ENCODE peak calls at places on chromosomes 16 and 17, in five cellular contexts. One of them, this sample, is unnamed.

GRCh38 chr16:68893710-68894705 is 50.7 kb downstream of the TANGO6 start:
- DNase-seq in A549: peak; percentile 14
- DNase-seq in GM23338: peak; percentile 56
- DNase-seq in GM12878: no peak
- DNase-seq in K562: peak; percentile 23
- DNase-seq in this sample: peak; percentile 35

GRCh38 chr17:19268611-19269010 is 31.4 kb downstream of the EPN2 start:
- DNase-seq in A549: no peak
- DNase-seq in GM23338: no peak
- DNase-seq in GM12878: no peak
- DNase-seq in K562: no peak
- DNase-seq in this sample: no peak

GRCh38 chr17:28141783-28142182 is 99.3 kb downstream of the NLK start:
- DNase-seq in A549: no peak
- DNase-seq in GM23338: no peak
- DNase-seq in GM12878: no peak
- DNase-seq in K562: no peak
- DNase-seq in this sample: no peak

GRCh38 chr16:66988197-66988788 is at the start of gene CES4A:
- DNase-seq in A549: no peak
- DNase-seq in GM23338: no peak
- DNase-seq in GM12878: no peak
- DNase-seq in K562: no peak
- DNase-seq in this sample: peak; percentile 49

GRCh38 chr17:73050797-73051196 is 41.7 kb downstream of the SLC39A11 start:
- DNase-seq in A549: no peak
- DNase-seq in GM23338: no peak
- DNase-seq in GM12878: no peak
- DNase-seq in K562: no peak
- DNase-seq in this sample: no peak

GRCh38 chr17:28982191-28982793 is 23.5 kb downstream of the SEZ6 start:
- DNase-seq in A549: no peak
- DNase-seq in GM23338: no peak
- DNase-seq in GM12878: peak; percentile 64
- DNase-seq in K562: no peak
- DNase-seq in this sample: peak; percentile 18

GRCh38 chr17:4365103-4365627 is 1.3 kb downstream of the UBE2G1 start:
- DNase-seq in A549: peak; percentile 97
- DNase-seq in GM23338: peak; percentile 94
- DNase-seq in GM12878: peak; percentile 88
- DNase-seq in K562: peak; percentile 93
- DNase-seq in this sample: peak; percentile 89

GRCh38 chr17:18143044-18143936 is 34.7 kb downstream of the MYO15A start:
- DNase-seq in A549: peak; percentile 56
- DNase-seq in GM23338: peak; percentile 90
- DNase-seq in GM12878: no peak
- DNase-seq in K562: peak; percentile 66
- DNase-seq in this sample: peak; percentile 38

GRCh38 chr16:27462846-27463682 is 61.1 kb downstream of the IL21R start:
- DNase-seq in A549: no peak
- DNase-seq in GM23338: no peak
- DNase-seq in GM12878: no peak
- DNase-seq in K562: no peak
- DNase-seq in this sample: no peak

GRCh38 chr17:5031365-5032082 is 3.7 kb downstream of the SLC52A1 start:
- DNase-seq in A549: peak; percentile 86
- DNase-seq in GM23338: peak; percentile 93
- DNase-seq in GM12878: peak; percentile 55
- DNase-seq in K562: peak; percentile 85
- DNase-seq in this sample: peak; percentile 50

GRCh38 chr16:80932725-80933124 is 74.0 kb downstream of the CMC2 start:
- DNase-seq in A549: peak; percentile 37
- DNase-seq in GM23338: peak; percentile 40
- DNase-seq in GM12878: no peak
- DNase-seq in K562: no peak
- DNase-seq in this sample: no peak

GRCh38 chr17:42312285-42313130 is 24.2 kb downstream of the STAT5A start:
- DNase-seq in A549: peak; percentile 77
- DNase-seq in GM23338: peak; percentile 95
- DNase-seq in GM12878: no peak
- DNase-seq in K562: peak; percentile 97
- DNase-seq in this sample: peak; percentile 80

GRCh38 chr16:27690604-27691003 is 140.7 kb downstream of the KATNIP start:
- DNase-seq in A549: peak; percentile 31
- DNase-seq in GM23338: peak; percentile 60
- DNase-seq in GM12878: no peak
- DNase-seq in K562: peak; percentile 65
- DNase-seq in this sample: peak; percentile 26

GRCh38 chr17:68460096-68460495 is 2.8 kb upstream of the WIPI1 start:
- DNase-seq in A549: no peak
- DNase-seq in GM23338: no peak
- DNase-seq in GM12878: no peak
- DNase-seq in K562: no peak
- DNase-seq in this sample: no peak

GRCh38 chr17:1648582-1649115 is 1.0 kb downstream of the RILP start:
- DNase-seq in A549: peak; percentile 97
- DNase-seq in GM23338: peak; percentile 92
- DNase-seq in GM12878: peak; percentile 58
- DNase-seq in K562: peak; percentile 94
- DNase-seq in this sample: peak; percentile 83

GRCh38 chr17:64648234-64648633 is 13.9 kb downstream of the SMURF2 start:
- DNase-seq in A549: no peak
- DNase-seq in GM23338: no peak
- DNase-seq in GM12878: no peak
- DNase-seq in K562: no peak
- DNase-seq in this sample: no peak

GRCh38 chr16:381788-382717 is at the start of gene PGAP6:
- DNase-seq in A549: no peak
- DNase-seq in GM23338: peak; percentile 71
- DNase-seq in GM12878: no peak
- DNase-seq in K562: peak; percentile 67
- DNase-seq in this sample: no peak

GRCh38 chr16:20851601-20852000 is 45.3 kb downstream of the REXO5 start:
- DNase-seq in A549: peak; percentile 82
- DNase-seq in GM23338: no peak
- DNase-seq in GM12878: no peak
- DNase-seq in K562: no peak
- DNase-seq in this sample: peak; percentile 72

GRCh38 chr17:29004081-29004692 is 1.6 kb downstream of the SEZ6 start:
- DNase-seq in A549: peak; percentile 30
- DNase-seq in GM23338: peak; percentile 51
- DNase-seq in GM12878: no peak
- DNase-seq in K562: no peak
- DNase-seq in this sample: no peak

GRCh38 chr16:10741844-10742243 is 1.8 kb upstream of the NUBP1 start:
- DNase-seq in A549: no peak
- DNase-seq in GM23338: no peak
- DNase-seq in GM12878: no peak
- DNase-seq in K562: peak; percentile 27
- DNase-seq in this sample: no peak

GRCh38 chr17:80970044-80970761 is 21.4 kb upstream of the CHMP6 start:
- DNase-seq in A549: peak; percentile 44
- DNase-seq in GM23338: no peak
- DNase-seq in GM12878: no peak
- DNase-seq in K562: peak; percentile 34
- DNase-seq in this sample: no peak

GRCh38 chr16:69838417-69838990 is 76.4 kb downstream of the WWP2 start:
- DNase-seq in A549: no peak
- DNase-seq in GM23338: peak; percentile 33
- DNase-seq in GM12878: no peak
- DNase-seq in K562: no peak
- DNase-seq in this sample: no peak

GRCh38 chr17:37742762-37743611 is 1.9 kb downstream of the HNF1B start:
- DNase-seq in A549: peak; percentile 69
- DNase-seq in GM23338: peak; percentile 63
- DNase-seq in GM12878: no peak
- DNase-seq in K562: no peak
- DNase-seq in this sample: peak; percentile 64

GRCh38 chr17:79572136-79572915 is 38.5 kb downstream of the RBFOX3 start:
- DNase-seq in A549: no peak
- DNase-seq in GM23338: no peak
- DNase-seq in GM12878: no peak
- DNase-seq in K562: no peak
- DNase-seq in this sample: no peak

GRCh38 chr16:69083306-69083941 is 22.0 kb upstream of the HAS3 start:
- DNase-seq in A549: no peak
- DNase-seq in GM23338: no peak
- DNase-seq in GM12878: no peak
- DNase-seq in K562: no peak
- DNase-seq in this sample: no peak

GRCh38 chr17:64074704-64075484 is 54.5 kb upstream of the ICAM2 start:
- DNase-seq in A549: peak; percentile 92
- DNase-seq in GM23338: no peak
- DNase-seq in GM12878: no peak
- DNase-seq in K562: no peak
- DNase-seq in this sample: peak; percentile 82

GRCh38 chr16:50800074-50800473 is 58.2 kb downstream of the CYLD start:
- DNase-seq in A549: no peak
- DNase-seq in GM23338: no peak
- DNase-seq in GM12878: no peak
- DNase-seq in K562: no peak
- DNase-seq in this sample: no peak

GRCh38 chr16:72291121-72291520 is 119.2 kb upstream of the PMFBP1 start:
- DNase-seq in A549: peak; percentile 46
- DNase-seq in GM23338: peak; percentile 5
- DNase-seq in GM12878: no peak
- DNase-seq in K562: no peak
- DNase-seq in this sample: no peak
- H3K4me3 ChIP-seq in A549: no peak overlapping the region
- H3K4me3 ChIP-seq in GM23338: no peak overlapping the region
- H3K4me3 ChIP-seq in GM12878: no peak overlapping the region
- H3K4me3 ChIP-seq in K562: no peak overlapping the region
- H3K4me3 ChIP-seq in this sample: no peak overlapping the region

DNA sequence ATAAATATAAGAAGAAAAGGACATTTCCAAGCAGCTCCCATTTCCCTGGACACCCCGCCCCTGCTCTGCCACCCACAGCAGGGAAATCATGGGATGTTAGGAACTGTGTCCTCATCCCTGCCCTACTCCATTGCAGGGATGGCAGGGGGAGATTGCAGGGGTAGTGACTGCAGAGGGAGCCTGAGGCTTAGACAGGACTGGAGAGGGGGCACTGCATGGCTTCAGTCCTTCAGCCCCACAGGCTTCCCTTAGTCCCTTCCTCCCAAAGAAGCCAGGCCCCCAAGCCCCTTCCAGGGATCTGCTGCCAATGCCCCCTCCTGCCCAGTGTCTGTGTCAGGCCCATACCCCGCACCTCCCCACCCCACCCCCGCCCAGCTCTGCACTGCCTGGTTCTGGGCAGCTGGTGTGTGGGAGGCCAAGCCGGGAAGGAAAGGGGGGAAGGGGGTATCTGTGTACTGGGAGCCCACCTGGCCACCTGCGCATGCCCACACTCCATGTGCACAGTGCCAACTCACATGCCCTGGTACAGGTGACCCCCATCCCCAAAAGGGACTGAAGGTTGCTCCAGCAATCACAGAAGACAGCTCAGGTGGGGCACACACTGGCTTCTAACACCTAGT is 3.3 kb downstream of the RUNDC3A start:
- DNase-seq in A549: no peak
- DNase-seq in GM23338: no peak
- DNase-seq in GM12878: no peak
- DNase-seq in K562: no peak
- DNase-seq in this sample: no peak
- TF ChIP-seq JUNB in A549: no peak
- TF ChIP-seq JUNB in GM23338: no peak
- TF ChIP-seq JUNB in GM12878: no peak
- TF ChIP-seq JUNB in K562: no peak
- TF ChIP-seq JUNB in this sample: no peak

DNA sequence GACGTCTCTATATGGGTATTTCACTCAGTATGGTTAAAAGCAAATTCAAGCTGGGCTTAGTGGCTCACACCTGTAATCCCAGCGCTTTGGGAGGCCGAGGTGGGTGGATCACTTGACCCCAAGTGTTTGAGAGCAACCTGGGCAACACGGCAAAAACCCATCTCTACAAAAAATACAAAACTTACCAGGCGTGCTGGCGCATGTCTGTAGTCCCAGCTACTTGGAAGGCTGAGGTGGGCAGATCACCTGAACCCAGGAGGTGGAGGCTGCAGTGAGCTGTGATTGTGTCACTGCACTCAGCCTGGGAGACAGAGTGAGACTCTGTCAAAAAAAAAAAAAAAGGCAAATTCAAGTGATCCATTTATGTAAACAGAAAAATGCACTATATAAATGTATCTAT is 1.3 kb upstream of the TNFRSF17 start:
- DNase-seq in A549: no peak
- DNase-seq in GM23338: no peak
- DNase-seq in GM12878: no peak
- DNase-seq in K562: no peak
- DNase-seq in this sample: no peak
- H3K4me3 ChIP-seq in A549: no peak overlapping the region
- H3K4me3 ChIP-seq in GM23338: no peak overlapping the region
- H3K4me3 ChIP-seq in GM12878: peak overlapping the region; percentile 57
- H3K4me3 ChIP-seq in K562: no peak overlapping the region
- H3K4me3 ChIP-seq in this sample: no peak overlapping the region

GRCh38 chr17:75515523-75516254 is at the start of gene CASKIN2:
- DNase-seq in A549: peak; percentile 94
- DNase-seq in GM23338: peak; percentile 95
- DNase-seq in GM12878: peak; percentile 30
- DNase-seq in K562: peak; percentile 92
- DNase-seq in this sample: peak; percentile 86

GRCh38 chr17:75517277-75517865 is 1.0 kb downstream of the TSEN54 start:
- DNase-seq in A549: no peak
- DNase-seq in GM23338: peak; percentile 59
- DNase-seq in GM12878: no peak
- DNase-seq in K562: no peak
- DNase-seq in this sample: no peak

GRCh38 chr17:75516255-75516618 is at the start of gene TSEN54:
- DNase-seq in A549: peak; percentile 93
- DNase-seq in GM23338: peak; percentile 91
- DNase-seq in GM12878: peak; percentile 33
- DNase-seq in K562: peak; percentile 94
- DNase-seq in this sample: peak; percentile 78

GRCh38 chr17:75518201-75518600 is 1.9 kb downstream of the TSEN54 start:
- DNase-seq in A549: no peak
- DNase-seq in GM23338: no peak
- DNase-seq in GM12878: peak; percentile 28
- DNase-seq in K562: no peak
- DNase-seq in this sample: no peak

DNA sequence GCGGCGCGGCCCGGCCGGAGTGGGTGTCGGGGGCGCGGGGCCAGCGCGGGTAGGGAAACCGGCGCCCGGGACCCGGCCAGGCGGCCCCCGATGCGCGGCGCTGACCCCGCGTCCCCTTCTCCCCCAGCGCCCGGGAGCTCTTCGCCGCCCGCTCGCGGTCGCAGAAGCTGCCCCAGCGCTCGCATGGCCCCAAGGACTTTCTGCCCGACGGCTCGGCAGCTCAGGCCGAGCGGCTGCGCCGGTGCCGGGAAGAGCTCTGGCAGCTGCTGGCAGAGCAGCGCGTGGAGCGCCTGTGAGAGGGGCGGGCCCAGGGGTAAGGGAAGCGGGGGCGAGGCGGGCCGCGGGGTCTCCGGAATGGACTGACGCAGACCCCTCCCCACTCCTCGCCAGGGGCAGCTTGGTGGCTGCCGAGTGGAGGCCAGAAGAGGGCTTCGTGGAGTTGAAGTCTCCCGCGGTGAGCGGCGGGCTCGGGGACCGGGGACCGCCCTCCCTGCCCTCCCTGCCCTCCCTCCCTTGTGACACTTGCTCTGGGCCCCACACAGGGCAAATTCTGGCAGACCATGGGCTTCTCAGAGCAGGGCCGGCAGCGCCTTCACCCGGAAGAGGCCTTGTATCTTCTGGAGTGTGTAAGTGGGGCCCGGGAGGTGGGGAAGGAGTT is 420 bp downstream of the TSEN54 start:
- DNase-seq in A549: no peak
- DNase-seq in GM23338: peak; percentile 46
- DNase-seq in GM12878: no peak
- DNase-seq in K562: peak; percentile 54
- DNase-seq in this sample: no peak
- TF ChIP-seq JUNB in A549: no peak
- TF ChIP-seq JUNB in GM23338: no peak
- TF ChIP-seq JUNB in GM12878: no peak
- TF ChIP-seq JUNB in K562: no peak
- TF ChIP-seq JUNB in this sample: no peak